ENCODE peak calls at places on chromosomes 11 and 22, in seven cellular contexts. R is activated CD8-positive, alpha-beta memory T cell treated with anti-CD3 and anti-CD28 coated beads, Interleukin-2, amount 50 U/mL, for 48 hours; N is GM10248; I is NCI-H2081 treated with DMSO at 0.1 percent for 48 hours; T is NCI-H1105; J is NT2/D1; A is NAMALWA. S is an unnamed sample.

GRCh38 chr22:33853200-33854097 is 66.8 kb downstream of the LARGE1 start:
- DNase-seq in A (peak), R (no peak), T (peak), N (peak), I (no peak), J (no peak), S (peak)

GRCh38 chr11:125371451-125371935 is 124.6 kb downstream of the FEZ1 start:
- DNase-seq in T (peak), N (no peak), J (peak), I (no peak), R (no peak), A (no peak), S (no peak)

GRCh38 chr11:1082346-1082727 is 7.7 kb downstream of the MUC2 start:
- DNase-seq in J (no peak), A (no peak), T (no peak), N (no peak), I (no peak), R (no peak), S (peak)

GRCh38 chr11:44849922-44850321 is 100.8 kb downstream of the TP53I11 start:
- DNase-seq in R (no peak), I (no peak), N (no peak), A (no peak), J (no peak), T (no peak), S (no peak)

GRCh38 chr11:8060801-8061554 is 20.0 kb upstream of the TUB start:
- DNase-seq in I (no peak), N (no peak), A (no peak), R (peak), J (no peak), T (no peak), S (no peak)

GRCh38 chr11:35523351-35523768 is 2.1 kb downstream of the PAMR1 start:
- DNase-seq in R (no peak), I (no peak), T (no peak), N (no peak), A (no peak), J (no peak), S (no peak)

GRCh38 chr11:109604506-109604905 is 182.5 kb downstream of the C11orf87 start:
- DNase-seq in N (no peak), A (no peak), T (no peak), J (no peak), I (no peak), R (no peak), S (no peak)

GRCh38 chr11:43664295-43664694 is 16.2 kb upstream of the HSD17B12 start:
- DNase-seq in R (no peak), J (no peak), N (no peak), T (no peak), I (no peak), A (no peak), S (no peak)

GRCh38 chr22:36770116-36770945 is 5.6 kb downstream of the IFT27 start:
- DNase-seq in A (no peak), N (no peak), I (no peak), R (no peak), T (no peak), J (peak), S (no peak)

GRCh38 chr11:111355101-111355500 is 24.0 kb downstream of the POU2AF1 start:
- DNase-seq in N (no peak), R (no peak), A (no peak), T (no peak), I (no peak), J (no peak), S (no peak)

GRCh38 chr22:25567305-25567704 is 2.8 kb downstream of the GRK3 start:
- DNase-seq in T (no peak), I (no peak), N (no peak), A (no peak), R (no peak), J (no peak), S (no peak)

GRCh38 chr11:65045728-65046127 is 4.7 kb downstream of the SAC3D1 start:
- DNase-seq in A (no peak), T (no peak), I (no peak), J (no peak), N (no peak), R (no peak), S (no peak)

GRCh38 chr22:37806409-37807338 is 1.1 kb upstream of the GCAT start:
- DNase-seq in I (no peak), T (no peak), N (no peak), R (no peak), A (peak), J (no peak), S (no peak)

GRCh38 chr11:20647976-20648565 is 21.3 kb upstream of the NELL1 start:
- DNase-seq in A (peak), I (no peak), N (peak), J (no peak), T (peak), R (peak), S (peak)

GRCh38 chr11:71929491-71929890 is 645 bp downstream of the RNF121 start:
- DNase-seq in R (no peak), A (peak), J (no peak), T (no peak), I (no peak), N (no peak), S (no peak)

GRCh38 chr11:105786766-105787165 is 176.9 kb downstream of the GRIA4 start:
- DNase-seq in R (no peak), T (no peak), I (no peak), J (peak), N (no peak), A (no peak), S (no peak)

GRCh38 chr11:117823294-117823940 is 1.1 kb downstream of the FXYD2 start:
- DNase-seq in N (peak), T (no peak), A (peak), I (no peak), J (no peak), R (peak), S (peak)

GRCh38 chr11:12175694-12176241 is 65.4 kb downstream of the MICAL2 start:
- DNase-seq in J (no peak), T (no peak), R (no peak), A (no peak), I (no peak), N (no peak), S (no peak)